ENCODE peak calls at places on chromosomes 4 and X, in eight cellular contexts. O is left lung, R is mesothelial cell of epicardium, A is adipocyte, X is kidney tubule cell, U is HuH-7.5, Q is AG08396, B is GM10248. Y is an unnamed sample.

GRCh38 chr4:100882661-100883060 is 364.8 kb upstream of the EMCN start:
- DNase-seq in R (no peak), Q (no peak), U (no peak), X (no peak), A (no peak), B (no peak), O (no peak), Y (no peak)

GRCh38 chrX:40377684-40378083 is 203.1 kb upstream of the ATP6AP2 start:
- DNase-seq in O (no peak), Q (no peak), B (no peak), A (no peak), U (no peak), X (no peak), R (no peak), Y (no peak)

GRCh38 chr4:38488891-38489861 is 174.8 kb upstream of the KLF3 start:
- DNase-seq in U (no peak), R (no peak), X (no peak), Q (no peak), B (no peak), O (no peak), A (peak; percentile 31), Y (no peak)

GRCh38 chrX:35890699-35891098 is 28.8 kb upstream of the CFAP47 start:
- DNase-seq in A (peak; percentile 17), U (peak; percentile 4), B (peak; percentile 14), X (peak; percentile 79), R (no peak), Q (peak; percentile 2), O (no peak), Y (peak; percentile 15)

GRCh38 chr4:108043536-108043935 is 53.8 kb downstream of the HADH start:
- DNase-seq in X (no peak), Q (no peak), U (no peak), B (no peak), A (no peak), R (no peak), O (no peak), Y (no peak)

GRCh38 chr4:4590496-4590895 is 48.6 kb upstream of the STX18 start:
- DNase-seq in O (no peak), U (no peak), X (peak; percentile 6), A (peak; percentile 29), B (no peak), Q (peak; percentile 22), R (no peak), Y (no peak)

GRCh38 chrX:104806346-104806745 is 240.3 kb downstream of the IL1RAPL2 start:
- DNase-seq in R (no peak), Q (no peak), O (no peak), B (no peak), A (no peak), U (no peak), X (peak; percentile 30), Y (no peak)

GRCh38 chr4:22794731-22795130 is 102.0 kb downstream of the GBA3 start:
- DNase-seq in R (no peak), U (no peak), Q (no peak), A (no peak), O (no peak), X (no peak), B (no peak), Y (no peak)

GRCh38 chr4:25813705-25814104 is 49.1 kb downstream of the SEL1L3 start:
- DNase-seq in B (no peak), O (no peak), R (no peak), X (peak; percentile 85), Q (peak; percentile 41), U (peak; percentile 66), A (peak; percentile 61), Y (no peak)

GRCh38 chrX:136810493-136810892 is 29.8 kb upstream of the ARHGEF6 start:
- DNase-seq in B (no peak), O (no peak), Q (no peak), A (no peak), R (no peak), U (no peak), X (no peak), Y (no peak)

GRCh38 chr4:129323630-129324029 is 227.7 kb downstream of the C4orf33 start:
- DNase-seq in R (no peak), O (no peak), X (no peak), U (no peak), Q (no peak), A (no peak), B (no peak), Y (peak; percentile 22)

GRCh38 chr4:41533685-41534084 is 4.3 kb upstream of the LIMCH1 start:
- DNase-seq in Q (no peak), A (no peak), O (no peak), U (no peak), B (no peak), X (no peak), R (no peak), Y (no peak)

GRCh38 chrX:13994681-13995080 is 35.0 kb downstream of the GEMIN8 start:
- DNase-seq in B (no peak), X (no peak), A (no peak), O (no peak), R (no peak), U (no peak), Q (no peak), Y (no peak)

GRCh38 chr4:37767546-37767945 is 58.9 kb upstream of the PGM2 start:
- DNase-seq in U (no peak), R (peak; percentile 57), O (peak; percentile 81), X (peak; percentile 80), Q (peak; percentile 7), A (peak; percentile 10), B (no peak), Y (no peak)

GRCh38 chr4:30912098-30912719 is 192.0 kb downstream of the PCDH7 start:
- DNase-seq in Q (no peak), X (no peak), R (no peak), B (no peak), O (no peak), A (peak; percentile 45), U (no peak), Y (no peak)

GRCh38 chr4:3753711-3754412 is 12.3 kb upstream of the ADRA2C start:
- DNase-seq in U (no peak), X (no peak), Q (no peak), O (no peak), B (no peak), A (no peak), R (no peak), Y (no peak)

GRCh38 chrX:1323315-1323714 is 13.3 kb upstream of the IL3RA start:
- DNase-seq in B (peak; percentile 79), Q (no peak), U (peak; percentile 52), R (no peak), O (peak; percentile 76), A (peak; percentile 27), X (peak; percentile 32), Y (no peak)

GRCh38 chrX:45768666-45769065 is 568.0 kb upstream of the DIPK2B start:
- DNase-seq in R (no peak), Q (no peak), U (no peak), A (no peak), X (no peak), O (no peak), B (no peak), Y (no peak)

GRCh38 chrX:51332188-51332942 is at the start of gene NUDT10:
- DNase-seq in A (peak; percentile 44), O (peak; percentile 79), Q (peak; percentile 53), B (no peak), R (peak; percentile 73), U (no peak), X (peak; percentile 43), Y (no peak)

GRCh38 chr4:165439344-165439743 is 60.5 kb downstream of the CPE start:
- DNase-seq in O (no peak), Q (no peak), X (no peak), R (no peak), A (peak; percentile 6), U (no peak), B (no peak), Y (no peak)

GRCh38 chr4:1202526-1203378 is 30.4 kb upstream of the SPON2 start:
- DNase-seq in U (no peak), R (peak; percentile 17), Q (no peak), B (no peak), A (no peak), X (no peak), O (peak; percentile 65), Y (no peak)

GRCh38 chr4:100087743-100088142 is 102.5 kb downstream of the DDIT4L start:
- DNase-seq in Q (no peak), B (no peak), A (no peak), R (no peak), U (no peak), O (no peak), X (no peak), Y (no peak)

GRCh38 chr4:189071241-189071640 is 869.4 kb upstream of the FRG1 start:
- DNase-seq in A (no peak), Q (no peak), U (no peak), X (no peak), B (no peak), O (no peak), R (no peak), Y (no peak)

GRCh38 chrX:154466036-154466435 is 8.0 kb downstream of the PLXNA3 start:
- DNase-seq in R (no peak), B (no peak), U (no peak), O (no peak), A (no peak), Q (no peak), X (no peak), Y (no peak)

GRCh38 chrX:16610121-16610565 is 39.8 kb upstream of the S100G start:
- DNase-seq in X (peak; percentile 49), U (no peak), R (no peak), O (no peak), Q (peak; percentile 26), A (peak; percentile 31), B (no peak), Y (no peak)

GRCh38 chr4:41269682-41270081 is 13.0 kb downstream of the UCHL1 start:
- DNase-seq in X (no peak), U (no peak), A (no peak), B (no peak), O (no peak), Q (no peak), R (no peak), Y (no peak)

GRCh38 chr4:125123710-125124109 is 191.0 kb upstream of the FAT4 start:
- DNase-seq in U (no peak), B (no peak), A (peak; percentile 81), R (no peak), X (no peak), Q (no peak), O (no peak), Y (no peak)

GRCh38 chr4:88653371-88653946 is 44.2 kb downstream of the NAP1L5 start:
- DNase-seq in B (no peak), R (no peak), U (no peak), O (no peak), A (no peak), X (no peak), Q (no peak), Y (no peak)

GRCh38 chrX:154549766-154550165 is 2.3 kb downstream of the IKBKG start:
- DNase-seq in R (no peak), Q (no peak), U (no peak), X (no peak), A (peak; percentile 59), O (no peak), B (no peak), Y (no peak)

GRCh38 chrX:29553542-29553941 is 661.8 kb upstream of the MAGEB2 start:
- DNase-seq in U (no peak), A (no peak), O (no peak), Q (no peak), R (no peak), B (no peak), X (no peak), Y (no peak)

GRCh38 chr4:70874268-70875156 is 27.7 kb upstream of the MOB1B start:
- DNase-seq in B (peak; percentile 48), R (no peak), Q (no peak), A (no peak), X (no peak), O (no peak), U (no peak), Y (no peak)

GRCh38 chr4:30714408-30715031 is 5.6 kb upstream of the PCDH7 start:
- DNase-seq in O (no peak), U (peak; percentile 68), X (peak; percentile 54), R (no peak), Q (peak; percentile 51), B (no peak), A (peak; percentile 84), Y (no peak)

Y was measured in NCI-H2171.